ENCODE peak calls at places on chromosomes 13 and 19, in seven cellular contexts. S is kidney epithelial cell, T is PC-3, I is esophagus muscularis mucosa, K is iPS DF 6.9, M is astrocyte of the cerebellum, B is uterus. H is an unnamed sample.

GRCh38 chr13:25927363-25927762 is 124.5 kb downstream of the SHISA2 start:
- DNase-seq in S (no peak), T (no peak), I (no peak), K (no peak), M (no peak), B (no peak), H (peak)

GRCh38 chr13:114164681-114165429 is 14.2 kb upstream of the CFAP97D2 start:
- DNase-seq in S (no peak), T (no peak), I (no peak), K (no peak), M (no peak), B (no peak), H (no peak)

GRCh38 chr19:4831351-4832340 is at the start of gene TICAM1:
- DNase-seq in S (no peak), T (peak), I (no peak), K (no peak), M (no peak), B (peak), H (no peak)

GRCh38 chr13:47413112-47413511 is 516.3 kb upstream of the HTR2A start:
- DNase-seq in S (no peak), T (no peak), I (no peak), K (no peak), M (no peak), B (no peak), H (no peak)

GRCh38 chr19:950352-951066 is 24.7 kb downstream of the ARID3A start:
- DNase-seq in S (no peak), T (no peak), I (no peak), K (no peak), M (no peak), B (no peak), H (no peak)

GRCh38 chr19:29715695-29716581 is 877 bp upstream of the C19orf12 start:
- DNase-seq in S (no peak), T (peak), I (no peak), K (no peak), M (no peak), B (no peak), H (no peak)

GRCh38 chr13:74573654-74574053 is 439.4 kb upstream of the KLF12 start:
- DNase-seq in S (no peak), T (no peak), I (no peak), K (no peak), M (no peak), B (no peak), H (no peak)

GRCh38 chr19:15448014-15448777 is 1.6 kb downstream of the WIZ start:
- DNase-seq in S (no peak), T (no peak), I (no peak), K (no peak), M (no peak), B (no peak), H (no peak)

GRCh38 chr19:43618921-43619261 is 538 bp downstream of the ZNF428 start:
- DNase-seq in S (no peak), T (peak), I (no peak), K (no peak), M (no peak), B (peak), H (no peak)

GRCh38 chr19:16381756-16382401 is 57.3 kb downstream of the KLF2 start:
- DNase-seq in S (no peak), T (no peak), I (peak), K (no peak), M (no peak), B (peak), H (no peak)

GRCh38 chr19:51020988-51021651 is 1.6 kb upstream of the KLK10 start:
- DNase-seq in S (no peak), T (peak), I (no peak), K (no peak), M (peak), B (no peak), H (no peak)

GRCh38 chr19:11400695-11401291 is 16.7 kb upstream of the EPOR start:
- DNase-seq in S (no peak), T (no peak), I (no peak), K (no peak), M (no peak), B (no peak), H (no peak)

GRCh38 chr13:39130298-39130697 is 92.0 kb downstream of the NHLRC3 start:
- DNase-seq in S (no peak), T (no peak), I (no peak), K (peak), M (no peak), B (no peak), H (no peak)

GRCh38 chr19:54561840-54562239 is 11.8 kb upstream of the LILRA2 start:
- DNase-seq in S (no peak), T (no peak), I (peak), K (no peak), M (no peak), B (no peak), H (no peak)
- H3K4me3 ChIP-seq in S (no peak), T (peak), I (no peak), K (no peak), M (no peak), B (no peak), H (no peak)

DNA sequence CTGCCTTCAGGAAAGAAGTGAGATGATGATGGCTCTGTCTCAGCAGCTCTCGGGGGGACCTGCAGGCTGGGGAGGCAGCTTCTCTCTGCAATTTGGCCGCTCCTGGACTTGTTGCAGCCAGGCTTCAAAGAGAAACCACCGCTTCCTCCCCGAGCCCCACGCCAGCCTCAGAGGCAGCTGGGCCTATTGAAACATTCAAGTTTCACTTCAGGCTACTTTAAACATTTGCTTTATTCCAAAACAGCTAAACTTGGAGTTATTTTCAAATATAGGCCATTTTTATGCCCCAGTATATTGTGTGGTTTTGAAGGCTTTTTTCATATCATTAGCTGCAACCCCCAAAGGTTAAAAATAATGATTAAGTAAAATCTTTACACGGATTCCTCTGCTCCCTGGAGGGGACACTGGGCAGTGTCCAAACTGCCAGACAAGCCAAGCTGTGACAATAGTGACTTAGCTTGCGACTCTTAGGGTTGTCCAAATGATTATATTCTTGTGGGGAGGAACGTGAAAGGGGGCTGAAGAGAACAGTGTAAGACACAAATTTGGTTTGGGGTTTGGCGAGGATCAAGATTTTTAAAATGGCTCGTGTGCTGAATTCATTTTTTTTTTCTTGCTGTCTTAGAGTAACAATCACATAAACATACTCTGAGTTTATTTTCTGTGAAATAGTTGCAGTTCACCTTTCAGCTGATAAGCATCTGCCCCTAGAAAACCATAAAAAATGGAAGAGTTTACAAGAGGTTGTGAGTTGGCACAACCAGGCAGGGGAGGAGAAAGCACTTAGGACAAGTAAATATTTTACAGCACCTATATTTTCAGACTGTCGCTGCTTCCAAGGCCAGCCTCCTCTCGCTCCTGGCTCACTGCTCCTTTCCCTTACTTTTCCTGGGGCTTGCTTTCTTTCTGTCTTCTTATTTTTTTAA is 330.6 kb downstream of the DLEU7 start:
- DNase-seq in S (no peak), T (peak), I (no peak), K (no peak), M (peak), B (peak), H (no peak)
- H3K4me3 ChIP-seq in S (no peak), T (peak), I (peak), K (no peak), M (no peak), B (peak), H (no peak)

DNA sequence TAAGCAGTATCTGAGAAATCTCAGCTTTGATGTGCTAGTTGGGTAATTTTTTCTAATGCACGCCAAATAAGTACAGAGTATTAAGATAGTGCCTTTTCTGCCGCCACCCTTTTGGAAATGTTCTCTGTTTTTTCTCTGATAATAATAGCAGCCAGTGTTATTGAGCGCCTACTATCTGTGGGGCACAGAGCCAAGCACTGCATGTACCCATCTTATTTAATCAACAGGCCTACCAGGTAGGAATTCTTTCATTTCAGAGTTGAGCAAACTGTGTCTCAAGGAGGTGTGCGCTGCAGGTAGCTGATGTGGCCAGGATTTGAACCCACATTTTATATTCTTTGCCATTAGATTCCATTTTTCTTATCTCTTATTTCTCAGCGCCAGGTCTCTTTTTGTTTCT is 1.4 kb downstream of the EPN1 start:
- DNase-seq in S (no peak), T (peak), I (no peak), K (no peak), M (no peak), B (no peak), H (no peak)
- H3K4me3 ChIP-seq in S (no peak), T (peak), I (peak), K (no peak), M (peak), B (peak), H (peak)

DNA sequence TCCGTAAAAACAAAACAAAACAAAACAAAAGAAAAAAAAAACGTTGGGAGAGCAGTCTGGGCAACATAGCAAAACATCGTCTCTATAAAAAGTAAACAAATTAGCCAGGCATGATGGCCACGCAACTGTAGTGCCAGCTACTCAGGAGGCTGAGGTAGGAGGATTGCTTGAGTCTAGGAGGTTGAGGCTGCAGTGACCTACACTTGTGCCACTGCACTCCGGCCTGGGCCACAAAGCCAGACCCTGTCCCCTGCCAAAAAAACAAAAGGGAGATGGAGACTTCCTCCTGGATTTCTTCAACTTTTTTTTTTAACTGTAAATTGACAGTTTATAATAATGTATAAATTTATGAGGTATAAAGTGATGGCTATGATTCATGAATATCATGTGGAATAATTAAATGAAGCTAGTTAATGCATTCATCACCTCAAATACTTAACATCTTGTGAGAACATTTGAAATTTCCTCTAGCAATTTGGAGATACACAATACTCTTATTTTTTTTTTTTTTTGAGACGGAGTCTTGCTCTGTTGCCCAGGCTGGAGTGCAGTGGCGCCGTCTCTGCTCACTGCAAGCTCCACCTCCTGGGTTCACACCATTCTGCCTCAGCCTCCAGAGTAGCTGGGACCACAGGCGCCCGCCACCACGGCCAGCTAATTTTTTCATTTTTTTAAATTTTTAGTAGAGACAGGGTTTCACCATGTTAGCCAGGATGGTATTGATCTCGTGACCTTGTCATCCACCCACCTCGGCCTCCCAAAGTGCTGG is 1.9 kb downstream of the PDCD2L start:
- DNase-seq in S (no peak), T (no peak), I (no peak), K (no peak), M (no peak), B (no peak), H (no peak)
- H3K4me3 ChIP-seq in S (no peak), T (peak), I (no peak), K (no peak), M (no peak), B (no peak), H (no peak)

DNA sequence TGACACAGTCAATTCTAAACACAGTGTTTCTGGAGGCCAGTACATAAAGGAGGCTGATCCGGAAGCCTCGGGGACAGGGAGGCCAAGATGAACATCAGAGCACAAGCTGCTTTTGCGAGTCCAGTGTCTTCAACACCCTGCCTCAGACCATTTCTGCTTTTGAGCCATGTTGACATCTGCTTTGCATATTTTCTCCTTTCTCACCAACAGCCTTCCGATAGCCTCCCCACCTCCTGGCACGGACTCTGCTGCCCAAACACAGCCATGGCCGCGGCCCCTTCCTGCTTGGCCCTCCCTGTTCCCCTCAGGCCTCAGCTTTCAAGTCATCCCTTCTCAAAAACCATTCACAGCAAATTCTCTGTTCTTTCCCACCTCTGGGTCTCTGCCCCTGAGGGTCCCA is 3.6 kb downstream of the LRRC25 start:
- DNase-seq in S (no peak), T (no peak), I (no peak), K (no peak), M (no peak), B (no peak), H (no peak)
- H3K4me3 ChIP-seq in S (no peak), T (no peak), I (no peak), K (no peak), M (no peak), B (no peak), H (no peak)

GRCh38 chr19:49019242-49019932 is 2.5 kb upstream of the LHB start:
- DNase-seq in S (no peak), T (peak), I (no peak), K (no peak), M (no peak), B (peak), H (no peak)

GRCh38 chr19:49017041-49017665 is at the start of gene LHB:
- DNase-seq in S (no peak), T (no peak), I (no peak), K (no peak), M (no peak), B (no peak), H (no peak)

GRCh38 chr19:49020342-49020741 is 3.5 kb upstream of the LHB start:
- DNase-seq in S (no peak), T (no peak), I (no peak), K (no peak), M (no peak), B (no peak), H (no peak)

GRCh38 chr19:49017666-49018351 is 918 bp upstream of the LHB start:
- DNase-seq in S (no peak), T (peak), I (no peak), K (no peak), M (no peak), B (peak), H (no peak)

DNA sequence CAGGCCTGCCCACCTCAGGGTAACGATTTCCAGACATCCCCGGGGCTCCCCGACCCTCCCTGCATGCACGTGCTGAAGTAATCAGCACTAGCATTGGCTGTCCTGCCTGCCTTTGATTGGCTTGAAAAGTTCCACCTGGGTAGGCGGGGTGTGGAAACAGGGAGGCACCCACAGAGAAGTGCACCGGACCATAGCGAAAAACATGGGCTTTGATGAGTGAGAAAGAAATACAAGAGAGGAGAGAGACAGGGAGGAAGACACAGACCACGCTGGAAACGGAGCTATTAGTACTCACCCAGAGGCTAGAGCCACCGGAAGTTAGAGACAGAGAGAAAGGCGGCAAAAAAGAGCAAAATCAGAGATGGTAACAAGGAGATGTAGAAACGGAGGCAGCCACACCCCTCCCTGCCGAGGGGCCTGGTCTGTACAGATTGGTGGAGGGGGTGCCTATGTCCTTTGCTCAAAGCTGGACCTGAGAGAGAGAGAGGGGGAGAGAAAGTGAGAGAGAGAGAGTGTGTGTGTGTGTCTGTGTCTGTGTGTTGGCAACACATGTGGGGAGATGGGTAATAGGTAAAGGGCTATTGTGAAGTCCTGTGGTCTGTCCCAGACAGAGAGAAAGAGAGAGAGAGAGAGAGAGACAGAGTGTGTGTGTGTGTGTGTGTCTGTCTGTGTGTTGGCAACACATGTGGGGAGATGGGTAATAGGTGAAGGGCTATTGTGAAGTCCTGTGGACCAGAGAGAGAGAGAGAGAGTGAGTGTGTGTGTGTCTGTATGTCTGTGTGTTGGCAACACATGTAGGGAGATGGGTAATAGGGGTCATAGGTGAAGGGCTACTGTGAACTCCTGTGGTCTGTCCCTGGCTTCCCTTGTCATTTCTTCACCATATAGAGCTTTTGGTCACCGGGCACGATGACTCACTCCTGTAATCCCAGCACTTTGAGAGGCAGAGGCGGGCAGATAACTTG is 2.9 kb downstream of the CGB3 start:
- DNase-seq in S (no peak), T (peak), I (no peak), K (no peak), M (no peak), B (no peak), H (no peak)
- H3K4me3 ChIP-seq in S (no peak), T (no peak), I (no peak), K (no peak), M (no peak), B (no peak), H (no peak)

DNA sequence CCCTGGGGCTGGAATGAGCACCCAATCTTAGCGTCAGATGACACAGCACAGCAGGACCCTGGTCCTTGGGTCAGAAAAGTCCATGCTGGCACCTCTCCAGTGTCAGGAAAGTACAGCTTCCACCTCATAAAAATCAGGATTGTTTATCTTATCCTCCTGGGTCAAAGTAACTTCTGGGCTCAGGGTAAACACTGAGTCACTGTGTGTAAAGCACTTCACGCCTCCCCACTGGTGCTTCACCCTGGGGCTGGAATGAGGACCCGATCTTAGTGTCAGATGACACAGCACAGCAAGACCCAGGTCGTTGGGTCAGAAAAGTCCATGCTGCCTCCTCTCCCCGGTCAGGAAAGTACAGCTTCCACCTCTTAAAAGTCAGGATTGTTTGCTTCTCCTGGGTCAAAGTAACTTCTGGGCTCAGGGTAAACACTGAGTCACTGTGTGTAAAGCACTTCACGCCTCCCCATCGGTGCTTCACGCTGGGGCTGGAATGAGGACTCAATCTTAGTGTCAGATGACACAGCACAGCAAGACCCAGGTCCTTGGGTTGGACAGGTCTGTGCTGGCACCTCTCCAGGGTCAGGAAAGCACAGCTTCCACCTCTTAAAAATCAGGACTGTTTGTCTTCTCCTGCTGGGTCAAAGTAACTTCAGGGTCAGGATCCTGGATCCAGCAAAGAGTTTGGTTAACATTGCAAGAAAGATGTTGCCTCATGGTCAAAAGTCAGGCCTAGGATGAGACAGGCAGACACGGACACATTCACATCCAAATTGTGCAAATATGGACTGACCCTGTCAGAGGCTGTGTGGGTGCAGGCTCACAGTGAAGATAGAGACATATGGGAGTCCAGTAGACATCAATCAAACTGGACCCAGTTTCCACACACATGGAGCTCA is 39.2 kb upstream of the CYP2A7 start:
- DNase-seq in S (no peak), T (peak), I (no peak), K (no peak), M (no peak), B (no peak), H (no peak)
- H3K4me3 ChIP-seq in S (no peak), T (no peak), I (no peak), K (no peak), M (no peak), B (no peak), H (no peak)

GRCh38 chr19:40103600-40103999 is 12.9 kb upstream of the ZNF780A start:
- DNase-seq in S (no peak), T (no peak), I (no peak), K (no peak), M (no peak), B (no peak), H (no peak)

GRCh38 chr19:40104754-40105153 is 14.0 kb upstream of the ZNF780A start:
- DNase-seq in S (no peak), T (no peak), I (no peak), K (no peak), M (no peak), B (no peak), H (no peak)

GRCh38 chr19:40101813-40102212 is 11.1 kb upstream of the ZNF780A start:
- DNase-seq in S (no peak), T (no peak), I (no peak), K (no peak), M (no peak), B (no peak), H (no peak)
- H3K4me3 ChIP-seq in S (no peak), T (no peak), I (no peak), K (no peak), M (no peak), B (no peak), H (no peak)

H was measured in keratinocyte.